ENCODE peak calls at places on chromosomes 4 and X, in six cellular contexts. J is IMR-90, Y is neural progenitor cell, G is MM.1S, T is H1, Q is fibroblast of lung. O is an unnamed sample.

GRCh38 chrX:48467331-48467761 is 2.7 kb downstream of the SLC38A5 start:
- DNase-seq in J (no peak), Y (no peak), G (no peak), T (no peak), Q (no peak), O (peak; percentile 48)

GRCh38 chr4:17544205-17544604 is 29.2 kb downstream of the CLRN2 start:
- DNase-seq in J (no peak), Y (no peak), G (no peak), T (peak; percentile 25), Q (no peak), O (no peak)

GRCh38 chrX:51836823-51837222 is 56.6 kb upstream of the MAGED1 start:
- DNase-seq in J (no peak), Y (no peak), G (no peak), T (no peak), Q (no peak), O (no peak)

GRCh38 chr4:71184195-71184781 is 154.5 kb upstream of the SLC4A4 start:
- DNase-seq in J (peak; percentile 75), Y (peak; percentile 70), G (peak; percentile 80), T (no peak), Q (peak; percentile 69), O (no peak)

GRCh38 chr4:186243331-186243730 is 16.0 kb downstream of the KLKB1 start:
- DNase-seq in J (no peak), Y (no peak), G (no peak), T (no peak), Q (no peak), O (no peak)

GRCh38 chrX:110853610-110854009 is 58.0 kb upstream of the CHRDL1 start:
- DNase-seq in J (no peak), Y (peak; percentile 53), G (peak; percentile 23), T (no peak), Q (peak; percentile 14), O (no peak)

GRCh38 chrX:150887906-150888465 is 10.5 kb downstream of the CD99L2 start:
- DNase-seq in J (peak; percentile 45), Y (no peak), G (no peak), T (no peak), Q (peak; percentile 55), O (no peak)

GRCh38 chrX:110381216-110381615 is 22.6 kb downstream of the RTL9 start:
- DNase-seq in J (peak; percentile 79), Y (no peak), G (no peak), T (no peak), Q (peak; percentile 74), O (no peak)

GRCh38 chr4:83753260-83753659 is 217.4 kb downstream of the GPAT3 start:
- DNase-seq in J (no peak), Y (peak; percentile 4), G (no peak), T (no peak), Q (no peak), O (no peak)
- TF ChIP-seq CTCF in J (peak; percentile 14), Y (peak; percentile 35), G (no peak), T (no peak), Q (no peak), O (no peak)

GRCh38 chr4:54062392-54062791 is 2.0 kb downstream of the CHIC2 start:
- DNase-seq in J (no peak), Y (no peak), G (no peak), T (no peak), Q (no peak), O (no peak)

GRCh38 chr4:54063737-54064316 is 578 bp downstream of the CHIC2 start:
- DNase-seq in J (no peak), Y (peak; percentile 39), G (peak; percentile 31), T (no peak), Q (peak; percentile 36), O (peak; percentile 88)

GRCh38 chr4:54061873-54062272 is 2.5 kb downstream of the CHIC2 start:
- DNase-seq in J (no peak), Y (no peak), G (no peak), T (no peak), Q (no peak), O (no peak)

GRCh38 chr4:54064317-54065275 is at the start of gene CHIC2:
- DNase-seq in J (peak; percentile 92), Y (peak; percentile 96), G (peak; percentile 97), T (peak; percentile 72), Q (peak; percentile 94), O (peak; percentile 99)

GRCh38 chr4:54063224-54063623 is 1.2 kb downstream of the CHIC2 start:
- DNase-seq in J (peak; percentile 60), Y (no peak), G (no peak), T (no peak), Q (peak; percentile 63), O (no peak)
- H3K9ac ChIP-seq in J (peak overlapping the region; percentile 100), Y (peak overlapping the region; percentile 84), G (peak overlapping the region; percentile 97), T (no peak overlapping the region), Q (peak overlapping the region; percentile 98), O (peak overlapping the region; percentile 92)

DNA sequence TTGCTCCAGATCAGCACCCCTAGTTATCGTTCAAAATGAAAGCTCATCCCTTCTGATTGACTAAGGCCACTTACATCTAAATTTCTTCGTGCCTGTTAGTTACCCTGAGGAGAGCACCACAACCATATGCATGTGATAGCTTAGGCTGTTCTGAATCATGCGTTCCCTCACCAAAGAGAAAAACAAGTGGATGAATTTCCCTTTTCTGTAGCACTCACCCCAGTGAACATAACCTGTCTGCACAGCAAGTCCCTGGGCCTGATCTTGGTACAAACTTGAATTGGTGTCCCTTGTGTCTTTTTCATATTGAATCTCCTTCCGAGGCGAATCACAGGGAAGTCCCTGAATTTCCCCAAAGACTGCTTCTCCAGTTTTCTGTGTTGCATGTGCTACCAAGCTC is 100.5 kb downstream of the KLHL8 start:
- DNase-seq in J (no peak), Y (no peak), G (no peak), T (no peak), Q (no peak), O (no peak)
- H3K4me1 ChIP-seq in J (peaks cover 28% of the 10 kb centered on the region), Y (peaks cover 6% of the 10 kb centered on the region), G (no peaks in the 10 kb centered on the region), T (peaks cover 2% of the 10 kb centered on the region), Q (peaks cover 2% of the 10 kb centered on the region), O (peaks cover 72% of the 10 kb centered on the region)

GRCh38 chr4:155161357-155161756 is 47.1 kb upstream of the NPY2R start:
- DNase-seq in J (no peak), Y (no peak), G (no peak), T (no peak), Q (no peak), O (no peak)
- TF ChIP-seq CTCF in J (no peak), Y (no peak), G (no peak), T (no peak), Q (no peak), O (no peak)